ENCODE peak calls at places on chromosomes 3 and 15, in four cellular contexts. U is AG04450, C is nephron progenitor cell, S is Calu3. L is an unnamed sample.

GRCh38 chr3:13927295-13927694 is 47.4 kb upstream of the WNT7A start:
- DNase-seq in C (no peak), U (no peak), S (no peak), L (no peak)

GRCh38 chr15:64072812-64073211 is 20.8 kb downstream of the CIAO2A start:
- DNase-seq in C (no peak), S (no peak), U (no peak), L (no peak)

GRCh38 chr15:74378853-74379252 is 11.4 kb upstream of the CYP11A1 start:
- DNase-seq in S (peak; percentile 75), U (no peak), C (no peak), L (no peak)

GRCh38 chr3:87468938-87469337 is 192.6 kb upstream of the POU1F1 start:
- DNase-seq in U (no peak), S (no peak), C (no peak), L (no peak)

GRCh38 chr3:64150527-64151238 is 74.6 kb downstream of the PRICKLE2 start:
- DNase-seq in S (peak; percentile 44), C (no peak), U (peak; percentile 97), L (peak; percentile 92)

GRCh38 chr3:188546835-188547670 is 393.1 kb downstream of the LPP start:
- DNase-seq in S (no peak), C (no peak), U (peak; percentile 55), L (no peak)

GRCh38 chr3:185403002-185403401 is 40.1 kb downstream of the MAP3K13 start:
- DNase-seq in C (no peak), U (no peak), S (no peak), L (no peak)

GRCh38 chr3:36548712-36549111 is 168.4 kb downstream of the STAC start:
- DNase-seq in U (no peak), S (no peak), C (no peak), L (no peak)

GRCh38 chr3:124770341-124771082 is 40.3 kb downstream of the UMPS start:
- DNase-seq in C (no peak), U (no peak), S (no peak), L (no peak)

GRCh38 chr3:7879572-7879971 is 622.1 kb upstream of the LMCD1 start:
- DNase-seq in U (no peak), C (no peak), S (no peak), L (no peak)

GRCh38 chr3:124248471-124249028 is 256.6 kb upstream of the ROPN1 start:
- DNase-seq in S (no peak), U (peak; percentile 47), C (no peak), L (no peak)

GRCh38 chr3:128112406-128112968 is 11.1 kb downstream of the RUVBL1 start:
- DNase-seq in C (no peak), U (peak; percentile 51), S (no peak), L (no peak)

GRCh38 chr15:90063733-90064247 is 38.5 kb downstream of the IDH2 start:
- DNase-seq in C (no peak), U (no peak), S (no peak), L (no peak)

GRCh38 chr3:142853270-142854163 is 35.4 kb downstream of the PCOLCE2 start:
- DNase-seq in S (peak; percentile 90), C (no peak), U (no peak), L (no peak)

GRCh38 chr3:130950641-130951040 is 56.8 kb downstream of the ATP2C1 start:
- DNase-seq in C (no peak), S (no peak), U (peak; percentile 16), L (no peak)

GRCh38 chr3:166405465-166405864 is 568.2 kb upstream of the BCHE start:
- DNase-seq in S (no peak), C (no peak), U (no peak), L (no peak)

GRCh38 chr3:195059471-195060216 is 211.3 kb downstream of the XXYLT1 start:
- DNase-seq in U (no peak), C (no peak), S (no peak), L (peak; percentile 74)

GRCh38 chr3:100761211-100761921 is 52.1 kb downstream of the TFG start:
- DNase-seq in U (no peak), C (no peak), S (peak; percentile 47), L (no peak)
- TF ChIP-seq CTCF in U (peak; percentile 9), C (no peak), S (no peak), L (peak; percentile 32)

GRCh38 chr3:158731938-158732855 is at the start of gene RARRES1:
- DNase-seq in C (peak; percentile 79), S (peak; percentile 94), U (no peak), L (no peak)
- TF ChIP-seq CTCF in C (no peak), S (no peak), U (no peak), L (peak; percentile 62)

GRCh38 chr3:175940243-175940642 is 1081.1 kb downstream of the NAALADL2 start:
- DNase-seq in S (peak; percentile 4), C (no peak), U (no peak), L (no peak)

GRCh38 chr3:175941352-175941751 is 1082.2 kb downstream of the NAALADL2 start:
- DNase-seq in U (no peak), S (peak; percentile 56), C (no peak), L (no peak)

DNA sequence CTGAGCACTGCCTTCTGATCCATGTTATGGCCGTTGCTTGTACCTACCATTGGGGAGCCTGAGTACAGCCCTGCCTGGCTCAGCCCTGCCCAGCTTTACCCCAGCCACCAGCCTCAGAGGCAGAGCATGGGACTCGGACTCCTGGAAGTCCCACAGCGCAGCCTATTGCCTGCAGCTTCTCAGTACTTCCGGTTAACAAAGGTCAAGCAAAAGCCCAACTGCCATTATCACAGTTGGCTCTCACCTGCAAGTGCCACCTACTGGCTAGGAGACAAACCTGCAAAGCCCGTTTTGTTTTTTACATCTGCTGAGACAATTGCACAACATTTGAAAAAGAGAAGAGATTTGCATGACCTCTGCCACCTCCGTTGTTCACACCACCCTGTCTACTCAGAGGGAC is 1081.7 kb downstream of the NAALADL2 start:
- DNase-seq in S (peak; percentile 11), U (no peak), C (no peak), L (no peak)
- TF ChIP-seq CTCF in S (no peak), U (no peak), C (no peak), L (no peak)

GRCh38 chr3:179942560-179943075 is 94.1 kb downstream of the PEX5L start:
- DNase-seq in C (no peak), U (no peak), S (no peak), L (no peak)

GRCh38 chr3:179948740-179949139 is 88.0 kb downstream of the PEX5L start:
- DNase-seq in U (no peak), C (no peak), S (no peak), L (no peak)

GRCh38 chr3:179945569-179945968 is 91.2 kb downstream of the PEX5L start:
- DNase-seq in C (no peak), U (no peak), S (no peak), L (no peak)

GRCh38 chr3:179943097-179943880 is 93.4 kb downstream of the PEX5L start:
- DNase-seq in U (no peak), S (no peak), C (no peak), L (no peak)
- TF ChIP-seq CTCF in U (no peak), S (no peak), C (no peak), L (no peak)

GRCh38 chr3:100088735-100089368 is 25.4 kb downstream of the FILIP1L start:
- DNase-seq in S (no peak), C (no peak), U (no peak), L (no peak)

GRCh38 chr3:100090669-100091005 is 23.7 kb downstream of the FILIP1L start:
- DNase-seq in S (no peak), U (no peak), C (no peak), L (no peak)

GRCh38 chr3:100087203-100087602 is 27.1 kb downstream of the FILIP1L start:
- DNase-seq in C (no peak), S (no peak), U (no peak), L (no peak)

GRCh38 chr3:100086401-100086800 is 27.9 kb downstream of the FILIP1L start:
- DNase-seq in C (no peak), S (no peak), U (no peak), L (no peak)

GRCh38 chr3:100089802-100090668 is 24.3 kb downstream of the FILIP1L start:
- DNase-seq in U (peak; percentile 27), C (no peak), S (peak; percentile 49), L (no peak)
- TF ChIP-seq CTCF in U (peak; percentile 77), C (peak; percentile 20), S (peak; percentile 33), L (peak; percentile 68)

GRCh38 chr15:68515371-68516095 is 63.3 kb upstream of the CORO2B start:
- DNase-seq in U (no peak), C (no peak), S (no peak), L (no peak)

GRCh38 chr15:68518046-68518445 is 60.7 kb upstream of the CORO2B start:
- DNase-seq in S (no peak), C (no peak), U (no peak), L (no peak)

GRCh38 chr15:68518785-68519430 is 59.9 kb upstream of the CORO2B start:
- DNase-seq in C (no peak), U (no peak), S (no peak), L (no peak)

GRCh38 chr15:68512578-68512977 is 66.2 kb upstream of the CORO2B start:
- DNase-seq in C (no peak), S (no peak), U (no peak), L (no peak)

DNA sequence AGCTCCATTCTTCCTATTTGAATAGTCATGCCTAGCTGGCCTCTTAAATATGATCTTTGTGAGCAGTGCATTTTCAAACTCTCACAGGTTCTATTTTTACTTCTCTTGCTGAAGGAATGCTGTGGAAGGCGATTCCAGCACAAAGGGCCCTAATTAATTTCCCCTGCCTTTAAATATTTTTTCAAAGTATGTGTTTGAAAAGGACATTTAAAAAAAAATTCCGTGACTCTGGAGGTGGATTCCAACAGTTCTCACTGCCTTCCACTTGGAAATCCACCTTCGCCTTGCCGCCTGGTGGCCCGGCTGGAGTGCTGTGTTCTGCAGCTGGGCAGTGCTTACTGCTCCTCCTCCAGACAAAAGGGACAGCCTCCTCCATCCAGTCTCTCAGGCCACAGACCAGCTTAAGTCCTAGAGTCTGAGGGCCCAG is 61.5 kb upstream of the CORO2B start:
- DNase-seq in S (no peak), C (peak; percentile 30), U (no peak), L (no peak)
- TF ChIP-seq CTCF in S (no peak), C (no peak), U (no peak), L (peak; percentile 79)

GRCh38 chr3:30448436-30448835 is 158.0 kb upstream of the TGFBR2 start:
- DNase-seq in C (no peak), U (no peak), S (no peak), L (no peak)
- TF ChIP-seq CTCF in C (no peak), U (no peak), S (no peak), L (no peak)

DNA sequence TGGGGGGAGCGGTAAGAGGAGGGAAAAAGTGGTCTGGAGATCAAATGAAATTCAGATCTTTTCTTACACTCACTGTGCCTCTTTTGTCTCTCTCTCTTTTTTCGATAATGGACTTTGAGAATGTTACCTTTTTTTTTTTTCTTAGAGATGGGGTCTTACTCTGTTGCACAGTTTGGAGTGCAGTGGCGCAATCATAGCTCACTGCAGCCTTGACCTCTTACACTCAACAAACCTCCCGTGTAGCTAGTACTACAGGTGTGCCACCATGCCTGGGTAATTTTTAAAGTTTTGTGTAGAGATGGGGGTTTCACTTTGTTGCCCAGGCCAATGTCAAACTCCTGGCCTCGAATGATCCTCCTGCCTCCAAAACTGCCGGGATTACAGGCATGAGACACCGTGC is 15.6 kb downstream of the ABHD5 start:
- DNase-seq in C (no peak), U (no peak), S (no peak), L (no peak)
- TF ChIP-seq CTCF in C (no peak), U (no peak), S (no peak), L (no peak)

L was measured in chondrocyte.